ENCODE peak calls at places on chromosomes 6 and 20, in five cellular contexts. M, R, Z, K and V are unnamed samples.

GRCh38 chr20:8633366-8633765 is 435.5 kb upstream of the PLCB4 start:
- DNase-seq in M (peak), R (no peak), Z (no peak), K (no peak), V (no peak)

GRCh38 chr6:11354019-11354418 is 121.6 kb upstream of the NEDD9 start:
- DNase-seq in M (peak), R (no peak), Z (peak), K (no peak), V (no peak)

GRCh38 chr20:58891076-58891685 is 38.7 kb downstream of the GNAS start:
- DNase-seq in M (peak), R (peak), Z (peak), K (peak), V (no peak)

GRCh38 chr6:35470663-35471120 is 2.5 kb downstream of the RPL10A start:
- DNase-seq in M (no peak), R (no peak), Z (no peak), K (no peak), V (no peak)

GRCh38 chr20:63708301-63709148 is 686 bp downstream of the ZGPAT start:
- DNase-seq in M (no peak), R (peak), Z (no peak), K (no peak), V (no peak)

GRCh38 chr6:32397252-32397920 is 9.6 kb downstream of the BTNL2 start:
- DNase-seq in M (no peak), R (no peak), Z (no peak), K (peak), V (no peak)

GRCh38 chr6:35811699-35811995 is 6.5 kb downstream of the LHFPL5 start:
- DNase-seq in M (no peak), R (no peak), Z (no peak), K (no peak), V (no peak)

GRCh38 chr6:159929819-159930218 is 39.0 kb downstream of the MAS1 start:
- DNase-seq in M (no peak), R (no peak), Z (peak), K (peak), V (no peak)

GRCh38 chr20:5557123-5557522 is 193.1 kb upstream of the SHLD1 start:
- DNase-seq in M (peak), R (no peak), Z (peak), K (peak), V (no peak)

GRCh38 chr6:165647041-165647440 is 16.0 kb downstream of the PDE10A start:
- DNase-seq in M (no peak), R (no peak), Z (no peak), K (no peak), V (peak)

GRCh38 chr6:112041535-112041934 is 12.4 kb upstream of the CCN6 start:
- DNase-seq in M (no peak), R (no peak), Z (no peak), K (no peak), V (no peak)

GRCh38 chr6:43658161-43658560 is 13.3 kb downstream of the RSPH9 start:
- DNase-seq in M (no peak), R (no peak), Z (no peak), K (no peak), V (no peak)

GRCh38 chr6:108598316-108598863 is 37.7 kb downstream of the FOXO3 start:
- DNase-seq in M (peak), R (no peak), Z (no peak), K (no peak), V (no peak)

GRCh38 chr6:34466242-34467185 is 638 bp downstream of the PACSIN1 start:
- DNase-seq in M (no peak), R (no peak), Z (no peak), K (no peak), V (no peak)

GRCh38 chr6:161228911-161229591 is 44.8 kb downstream of the AGPAT4 start:
- DNase-seq in M (peak), R (no peak), Z (peak), K (no peak), V (peak)

GRCh38 chr6:151216812-151217211 is 23.0 kb upstream of the AKAP12 start:
- DNase-seq in M (no peak), R (no peak), Z (no peak), K (no peak), V (no peak)

GRCh38 chr20:2163757-2164156 is 62.1 kb downstream of the STK35 start:
- DNase-seq in M (no peak), R (no peak), Z (no peak), K (no peak), V (no peak)

GRCh38 chr6:33583591-33584155 is 3.6 kb upstream of the BAK1 start:
- DNase-seq in M (no peak), R (no peak), Z (peak), K (no peak), V (no peak)

GRCh38 chr6:107496892-107497684 is 7.2 kb downstream of the SOBP start:
- DNase-seq in M (no peak), R (no peak), Z (no peak), K (no peak), V (no peak)

GRCh38 chr6:117840541-117840983 is 66.5 kb upstream of the SLC35F1 start:
- DNase-seq in M (peak), R (no peak), Z (peak), K (no peak), V (peak)

GRCh38 chr20:63968928-63969760 is 586 bp downstream of the ZNF512B start:
- DNase-seq in M (no peak), R (peak), Z (peak), K (peak), V (no peak)

GRCh38 chr20:49685809-49686208 is 27.9 kb downstream of the B4GALT5 start:
- DNase-seq in M (peak), R (no peak), Z (peak), K (no peak), V (no peak)

GRCh38 chr20:53253668-53254067 is 281.5 kb downstream of the TSHZ2 start:
- DNase-seq in M (no peak), R (no peak), Z (no peak), K (no peak), V (no peak)

GRCh38 chr6:2166717-2167116 is 78.7 kb downstream of the GMDS start:
- DNase-seq in M (no peak), R (no peak), Z (no peak), K (peak), V (peak)

GRCh38 chr6:110233769-110234374 is 53.6 kb downstream of the CDC40 start:
- DNase-seq in M (peak), R (no peak), Z (no peak), K (no peak), V (no peak)

GRCh38 chr20:10074513-10074912 is 39.7 kb downstream of the ANKEF1 start:
- DNase-seq in M (peak), R (no peak), Z (peak), K (no peak), V (no peak)

GRCh38 chr20:11686900-11687543 is 230.7 kb upstream of the BTBD3 start:
- DNase-seq in M (peak), R (peak), Z (peak), K (peak), V (no peak)

GRCh38 chr20:4973330-4974097 is 27.8 kb downstream of the SLC23A2 start:
- DNase-seq in M (peak), R (peak), Z (no peak), K (peak), V (no peak)

GRCh38 chr20:4227085-4227821 is 211.9 kb upstream of the RNF24 start:
- DNase-seq in M (peak), R (no peak), Z (peak), K (no peak), V (no peak)

GRCh38 chr6:3405679-3406078 is 51.2 kb downstream of the SLC22A23 start:
- DNase-seq in M (peak), R (no peak), Z (no peak), K (no peak), V (no peak)

DNA sequence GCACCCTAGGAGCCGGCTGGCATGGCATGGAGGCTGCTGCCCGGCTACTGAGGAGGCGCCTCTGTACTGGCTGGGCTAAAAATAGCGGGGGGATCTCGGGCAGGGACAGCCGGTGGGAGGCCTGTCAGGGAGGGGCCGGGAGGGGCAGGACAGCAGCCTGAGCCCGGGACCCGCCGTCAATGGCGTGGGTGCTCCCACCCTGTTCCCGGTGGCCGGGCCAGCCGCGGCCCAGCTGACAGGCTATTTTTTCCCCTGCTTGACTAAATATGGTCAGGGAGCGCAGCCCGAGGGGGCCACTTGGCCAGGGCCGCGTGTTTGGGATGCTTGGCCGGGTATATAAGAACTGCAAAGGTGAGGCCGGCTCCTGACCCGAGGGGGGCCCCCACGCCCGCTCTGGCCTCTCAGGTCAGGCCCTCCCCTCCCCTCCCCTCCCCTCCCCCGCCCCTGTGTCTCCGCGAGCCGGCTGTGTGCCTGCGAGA is 74.3 kb upstream of the GATA5 start:
- DNase-seq in M (no peak), R (no peak), Z (no peak), K (no peak), V (no peak)
- H3K4me3 ChIP-seq in M (no peak), R (peak), Z (no peak), K (peak), V (no peak)

GRCh38 chr20:46946181-46946624 is 51.6 kb downstream of the EYA2 start:
- DNase-seq in M (peak), R (no peak), Z (no peak), K (no peak), V (no peak)
- TF ChIP-seq CTCF in M (no peak), R (no peak), Z (no peak), K (no peak), V (no peak)

DNA sequence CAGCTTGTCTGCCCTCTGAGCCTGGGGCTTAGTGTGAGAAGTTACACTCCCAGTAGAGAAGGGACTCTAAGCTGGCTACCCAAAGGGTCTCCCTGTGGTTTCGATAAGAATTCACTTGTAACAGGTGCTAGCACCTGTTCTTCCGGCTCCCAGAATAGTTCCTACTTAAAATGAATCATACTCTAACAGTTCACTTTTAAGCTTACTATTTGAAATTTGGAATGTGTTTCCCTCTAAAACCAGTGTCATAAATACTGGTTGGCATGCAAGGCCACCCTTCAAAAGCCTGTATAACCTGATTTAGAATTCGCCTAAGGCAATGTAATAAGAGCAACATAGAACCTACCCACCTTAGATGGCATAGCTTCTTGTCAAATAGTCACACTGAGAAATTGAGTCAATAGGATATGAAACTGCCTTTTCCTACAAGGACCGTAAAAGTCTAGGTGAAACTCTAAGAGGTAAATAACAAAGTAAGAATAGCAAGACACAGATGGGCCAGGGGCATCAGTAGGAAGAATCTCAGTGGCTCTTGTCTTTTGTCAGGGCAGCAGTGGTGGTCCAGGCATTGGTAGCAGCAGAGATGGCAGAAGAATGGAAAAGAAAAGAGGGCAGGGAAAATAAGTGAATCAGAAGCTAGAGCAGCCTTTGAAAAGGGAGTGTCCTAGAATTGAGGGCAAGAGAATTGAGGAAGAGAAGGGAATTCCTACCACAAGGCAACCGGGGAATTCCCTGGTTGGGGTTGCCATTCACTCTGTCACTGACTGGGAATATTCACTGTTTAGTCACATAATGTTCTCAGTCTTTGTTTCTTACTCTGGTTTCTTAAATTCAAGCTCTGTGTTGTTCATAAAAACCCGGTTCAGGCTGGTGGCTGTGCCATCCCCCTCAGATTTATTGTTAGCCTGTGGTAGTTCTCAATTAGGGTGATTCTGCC is 91.5 kb downstream of the HIVEP2 start:
- DNase-seq in M (no peak), R (no peak), Z (no peak), K (peak), V (no peak)
- H3K4me3 ChIP-seq in M (no peak), R (no peak), Z (no peak), K (no peak), V (no peak)

DNA sequence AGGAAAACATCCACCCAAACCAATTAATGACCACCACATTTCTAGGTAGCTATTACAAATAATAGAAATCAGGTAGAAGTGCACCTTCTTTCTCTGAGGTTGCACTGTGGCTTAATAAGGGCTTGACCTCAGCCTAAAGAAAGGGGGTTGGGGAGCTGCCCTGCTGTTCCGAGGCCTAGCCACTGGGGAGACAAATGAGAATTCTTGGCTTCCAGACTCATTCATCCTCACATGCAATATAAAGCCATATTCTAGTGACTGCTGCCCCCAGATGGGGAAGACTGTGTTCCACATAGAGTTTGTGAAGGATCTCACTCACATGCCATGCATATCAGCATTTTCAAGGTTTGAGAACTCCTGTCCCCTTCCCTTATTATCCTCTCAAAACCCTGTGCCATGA is 22.9 kb downstream of the SAYSD1 start:
- DNase-seq in M (no peak), R (no peak), Z (peak), K (no peak), V (no peak)
- TF ChIP-seq CTCF in M (no peak), R (no peak), Z (no peak), K (no peak), V (peak)

GRCh38 chr6:143675946-143676345 is 1.8 kb upstream of the PHACTR2 start:
- DNase-seq in M (peak), R (no peak), Z (no peak), K (no peak), V (no peak)
- H3K4me3 ChIP-seq in M (no peak), R (no peak), Z (no peak), K (no peak), V (no peak)

DNA sequence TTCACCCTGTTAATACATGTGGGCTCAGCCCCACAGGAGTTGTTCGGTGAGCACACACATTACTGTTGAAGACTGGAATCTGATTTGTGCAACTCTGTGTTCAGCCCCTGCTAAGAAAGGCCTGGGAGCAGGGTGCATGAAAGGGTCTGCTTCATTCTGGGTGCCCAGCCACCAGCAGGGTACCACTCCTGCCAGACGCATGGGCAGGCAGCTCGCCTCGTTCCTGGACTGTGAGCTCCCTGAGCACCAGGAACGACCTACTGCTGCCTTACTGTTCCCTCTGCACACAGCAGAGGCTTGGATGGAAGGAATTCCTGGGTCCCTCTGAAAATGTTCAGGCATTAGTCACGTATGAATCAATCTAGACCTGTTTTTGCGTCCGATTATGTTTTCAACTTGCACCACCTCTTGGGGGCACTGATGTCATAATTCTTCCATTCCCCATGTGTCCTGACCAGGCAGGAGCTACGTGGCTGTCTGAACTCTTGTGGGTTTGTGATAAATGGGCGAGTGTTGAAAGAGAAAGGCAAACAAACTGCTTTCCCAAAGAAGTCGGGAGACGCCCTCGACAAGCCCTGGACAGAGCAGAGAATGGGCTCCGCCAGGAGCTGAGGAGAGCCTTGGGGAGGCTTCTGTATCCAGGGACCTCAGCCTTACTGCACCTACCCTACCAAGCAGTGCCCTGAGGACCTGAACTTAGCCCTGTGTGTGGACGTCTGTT is 123.9 kb downstream of the LY86 start:
- DNase-seq in M (peak), R (peak), Z (no peak), K (peak), V (no peak)
- TF ChIP-seq CTCF in M (no peak), R (no peak), Z (no peak), K (peak), V (no peak)

GRCh38 chr6:132495604-132496079 is 17.3 kb downstream of the STX7 start:
- DNase-seq in M (no peak), R (no peak), Z (no peak), K (no peak), V (no peak)
- H3K4me3 ChIP-seq in M (no peak), R (no peak), Z (no peak), K (no peak), V (no peak)

DNA sequence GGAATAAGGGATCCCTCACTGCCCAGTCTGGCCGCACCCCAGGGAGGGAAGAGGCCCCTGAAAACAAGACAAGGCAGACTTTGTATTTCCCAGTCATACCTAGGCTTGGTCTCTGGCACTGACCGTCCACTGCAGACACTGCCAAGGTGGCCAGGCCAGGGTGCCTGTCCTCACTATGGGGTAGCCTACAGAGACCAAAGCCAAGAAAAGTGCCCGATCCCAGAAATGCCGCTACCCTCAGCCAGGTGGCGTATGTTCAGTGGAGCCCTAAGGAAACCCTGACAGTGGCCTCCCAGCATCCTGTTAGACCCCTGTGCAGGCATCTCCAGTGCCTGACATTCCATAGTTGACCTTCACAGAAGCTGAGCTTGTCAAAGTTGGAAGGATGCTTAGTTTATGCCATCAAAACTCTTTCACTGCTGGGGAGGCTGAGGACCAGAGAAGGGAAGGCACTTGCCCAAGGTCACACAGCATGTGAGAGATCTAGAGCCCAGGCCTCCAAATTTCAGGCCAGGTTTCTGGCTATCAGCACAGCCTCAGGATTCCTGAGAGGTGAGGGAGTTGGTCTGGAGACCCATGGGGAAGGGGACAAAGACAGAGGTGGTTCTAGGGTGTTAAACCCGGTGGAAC is 2.5 kb downstream of the SCRT2 start:
- DNase-seq in M (no peak), R (no peak), Z (no peak), K (no peak), V (no peak)
- TF ChIP-seq CTCF in M (peak), R (no peak), Z (peak), K (no peak), V (peak)

GRCh38 chr6:114144887-114145851 is 174.2 kb upstream of the HDAC2 start:
- DNase-seq in M (no peak), R (no peak), Z (no peak), K (no peak), V (no peak)
- H3K4me3 ChIP-seq in M (no peak), R (no peak), Z (no peak), K (no peak), V (no peak)

GRCh38 chr20:38927902-38928578 is 1.8 kb downstream of the FAM83D start:
- DNase-seq in M (no peak), R (no peak), Z (no peak), K (peak), V (peak)

GRCh38 chr20:38924718-38925117 is 1.5 kb upstream of the FAM83D start:
- DNase-seq in M (no peak), R (no peak), Z (no peak), K (no peak), V (no peak)

GRCh38 chr20:38926934-38927616 is 858 bp downstream of the FAM83D start:
- DNase-seq in M (peak), R (no peak), Z (peak), K (no peak), V (no peak)

GRCh38 chr20:38930242-38930569 is 4.0 kb downstream of the FAM83D start:
- DNase-seq in M (no peak), R (no peak), Z (no peak), K (no peak), V (no peak)

DNA sequence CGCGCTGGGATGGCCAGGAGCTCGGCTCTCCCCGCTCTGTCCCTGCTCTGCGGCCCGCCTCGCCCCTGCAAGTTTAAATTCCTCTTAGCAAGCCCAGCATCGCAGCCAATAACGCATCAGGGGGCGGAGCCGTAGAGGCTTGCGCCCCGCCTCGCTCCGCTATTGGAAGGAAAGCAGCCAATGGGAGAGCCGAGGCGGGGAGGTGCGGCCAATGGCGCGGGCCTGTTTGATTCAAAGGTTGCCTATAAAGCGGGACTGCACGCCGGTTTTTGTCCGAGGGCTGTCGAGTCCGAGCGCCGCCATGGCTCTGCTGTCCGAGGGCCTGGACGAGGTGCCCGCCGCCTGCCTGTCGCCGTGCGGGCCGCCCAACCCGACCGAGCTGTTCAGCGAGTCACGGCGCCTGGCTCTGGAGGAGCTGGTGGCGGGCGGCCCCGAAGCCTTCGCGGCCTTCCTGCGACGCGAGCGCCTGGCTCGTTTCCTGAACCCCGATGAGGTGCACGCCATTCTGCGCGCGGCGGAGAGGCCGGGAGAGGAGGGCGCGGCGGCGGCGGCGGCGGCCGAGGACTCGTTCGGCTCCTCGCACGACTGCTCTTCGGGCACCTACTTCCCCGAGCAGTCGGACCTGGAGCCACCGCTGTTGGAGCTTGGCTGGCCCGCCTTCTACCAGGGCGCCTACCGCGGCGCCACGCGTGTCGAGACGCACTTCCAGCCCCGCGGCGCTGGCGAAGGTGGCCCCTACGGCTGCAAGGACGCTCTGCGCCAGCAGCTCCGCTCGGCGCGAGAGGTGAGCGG is at the start of gene FAM83D:
- DNase-seq in M (peak), R (peak), Z (peak), K (peak), V (peak)
- TF ChIP-seq CTCF in M (no peak), R (no peak), Z (no peak), K (peak), V (no peak)